ENCODE peak calls at places on chromosomes 1 and 21, in five cellular contexts. Q is HFF-Myc, U is astrocyte of the cerebellum, D is astrocyte, L is epithelial cell of esophagus. H is an unnamed sample.
A peak's percentile ranks its signal among the peaks of the same experiment; 100 is the strongest.

GRCh38 chr1:179706339-179706941 is 36.7 kb upstream of the FAM163A start:
- DNase-seq in L (peak; percentile 67), Q (peak; percentile 47), U (peak; percentile 53), D (peak; percentile 38), H (peak; percentile 77)

GRCh38 chr1:220710333-220710732 is 20.2 kb downstream of the C1orf115 start:
- DNase-seq in U (no peak), Q (no peak), D (no peak), L (no peak), H (no peak)

GRCh38 chr1:62229468-62229867 is 34.8 kb downstream of the L1TD1 start:
- DNase-seq in U (no peak), L (peak; percentile 33), Q (no peak), D (no peak), H (no peak)

GRCh38 chr1:217026506-217026905 is 303.3 kb upstream of the ESRRG start:
- DNase-seq in L (no peak), D (peak; percentile 19), Q (no peak), U (no peak), H (no peak)

GRCh38 chr1:24972257-24973242 is 42.5 kb upstream of the RUNX3 start:
- DNase-seq in L (peak; percentile 71), Q (peak; percentile 33), U (no peak), D (no peak), H (no peak)

GRCh38 chr1:161305872-161306519 is 3.8 kb downstream of the MPZ start:
- DNase-seq in D (peak; percentile 29), L (peak; percentile 81), U (no peak), Q (peak; percentile 5), H (peak; percentile 41)

GRCh38 chr1:62428351-62428750 is 8.5 kb upstream of the USP1 start:
- DNase-seq in U (no peak), L (no peak), D (peak; percentile 42), Q (no peak), H (no peak)

GRCh38 chr1:171204311-171204710 is 19.2 kb downstream of the FMO2 start:
- DNase-seq in U (no peak), D (no peak), L (no peak), Q (no peak), H (no peak)

GRCh38 chr1:8563944-8564537 is 246.1 kb downstream of the SLC45A1 start:
- DNase-seq in U (no peak), Q (no peak), D (no peak), L (no peak), H (no peak)

GRCh38 chr1:243493156-243494129 is 237.6 kb downstream of the SDCCAG8 start:
- DNase-seq in L (no peak), U (no peak), Q (no peak), D (peak; percentile 51), H (peak; percentile 45)

GRCh38 chr1:203200059-203200553 is 13.6 kb upstream of the CHI3L1 start:
- DNase-seq in U (no peak), D (peak; percentile 79), Q (no peak), L (peak; percentile 88), H (peak; percentile 97)

GRCh38 chr21:15224346-15225086 is 159.7 kb upstream of the NRIP1 start:
- DNase-seq in Q (peak; percentile 5), L (peak; percentile 98), U (no peak), D (peak; percentile 93), H (peak; percentile 97)

GRCh38 chr1:155175281-155175926 is 1.8 kb downstream of the TRIM46 start:
- DNase-seq in U (no peak), D (no peak), Q (no peak), L (no peak), H (no peak)

GRCh38 chr1:91502882-91503184 is 2.2 kb downstream of the CDC7 start:
- DNase-seq in Q (no peak), U (peak; percentile 5), D (peak; percentile 24), L (no peak), H (peak; percentile 55)

GRCh38 chr21:41948404-41948895 is 5.4 kb downstream of the C2CD2 start:
- DNase-seq in L (no peak), D (no peak), Q (no peak), U (no peak), H (no peak)

GRCh38 chr1:48066951-48067350 is 69.8 kb upstream of the TRABD2B start:
- DNase-seq in U (no peak), L (no peak), D (no peak), Q (no peak), H (no peak)

GRCh38 chr1:184805667-184806295 is 51.1 kb upstream of the EDEM3 start:
- DNase-seq in L (peak; percentile 88), D (peak; percentile 53), Q (peak; percentile 74), U (peak; percentile 85), H (peak; percentile 91)

GRCh38 chr1:228647523-228648444 is 87.5 kb upstream of the RHOU start:
- DNase-seq in L (peak; percentile 77), U (no peak), D (peak; percentile 13), Q (peak; percentile 48), H (peak; percentile 34)

DNA sequence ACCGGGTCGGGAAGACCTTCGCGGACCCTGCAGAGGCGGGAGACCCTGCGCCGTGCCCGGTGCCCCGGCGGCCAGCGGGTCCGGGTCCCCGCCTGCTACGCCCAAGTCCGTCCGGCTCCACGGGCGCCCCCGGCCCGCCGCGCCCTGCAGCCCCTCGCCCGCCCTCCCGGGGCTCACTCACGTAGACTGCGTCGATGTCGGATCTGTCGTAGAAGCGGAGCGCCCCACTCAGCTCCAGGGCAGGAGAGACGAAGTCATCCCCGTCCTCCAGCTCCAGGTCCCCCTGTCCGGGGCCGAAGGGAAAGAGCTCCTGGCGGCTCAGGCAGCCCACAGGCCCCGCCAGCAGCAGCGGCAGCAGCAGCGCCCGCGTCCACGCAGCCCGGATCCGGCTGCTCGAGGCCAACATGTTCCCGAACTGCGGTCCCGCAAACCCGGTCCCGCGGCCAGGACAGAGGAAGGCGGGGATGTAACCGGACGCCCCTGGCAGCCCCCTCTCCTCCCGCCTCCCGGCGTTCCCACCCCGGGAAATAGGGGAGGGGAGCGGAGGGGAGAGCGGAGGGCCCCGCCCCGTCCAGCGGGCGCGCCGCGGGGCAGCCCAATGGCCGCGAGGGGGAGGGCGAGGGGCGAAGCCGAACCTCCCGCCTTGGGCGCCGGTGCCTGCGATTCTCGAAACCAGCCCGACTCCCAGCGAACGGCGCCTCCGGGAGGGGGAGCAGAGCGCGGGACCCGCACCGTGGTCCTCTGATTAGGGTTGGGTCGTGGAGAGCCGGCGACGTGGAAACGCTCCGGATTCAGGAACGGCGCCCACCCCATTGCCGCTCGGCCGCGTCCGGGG is at the start of gene NID1:
- DNase-seq in Q (no peak), L (peak; percentile 29), U (peak; percentile 27), D (peak; percentile 71), H (peak; percentile 76)
- TF ChIP-seq CTCF in Q (peak; percentile 22), L (peak; percentile 6), U (peak; percentile 25), D (no peak), H (peak; percentile 7)

DNA sequence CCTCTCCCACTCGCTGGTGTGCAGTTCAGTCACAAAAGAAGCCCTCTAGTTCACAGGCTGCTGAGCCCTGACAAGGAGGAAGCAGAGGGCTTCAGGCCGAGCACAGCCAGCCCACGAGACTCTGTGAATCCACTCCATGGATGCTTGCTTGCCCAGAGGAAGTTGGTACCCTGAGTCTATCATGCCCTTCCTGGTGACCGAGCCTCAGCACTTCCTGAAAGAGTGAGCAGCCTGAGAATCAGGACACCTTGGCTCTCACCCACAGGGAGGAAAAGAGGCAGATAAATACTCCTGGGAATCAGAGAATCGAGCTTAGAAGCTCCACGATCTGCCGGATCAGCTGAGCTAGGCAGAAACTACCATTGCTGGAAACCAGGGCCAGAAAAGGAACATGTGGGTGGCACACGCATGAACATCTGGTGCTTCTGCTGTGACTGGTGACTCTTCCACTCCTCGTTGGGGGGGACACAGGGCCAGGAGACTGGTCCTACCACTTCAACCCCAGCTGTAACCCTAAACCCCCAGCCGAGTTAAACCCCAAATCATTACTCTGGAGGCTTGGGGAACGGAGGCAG is 376.3 kb upstream of the CAMK1G start:
- DNase-seq in Q (no peak), D (no peak), L (no peak), U (no peak), H (no peak)
- H3K4me3 ChIP-seq in Q (no peak overlapping the region), D (peak overlapping the region; percentile 55), L (peak overlapping the region; percentile 43), U (no peak overlapping the region), H (peak overlapping the region; percentile 6)

GRCh38 chr1:42453386-42453785 is 2.4 kb downstream of the ZMYND12 start:
- DNase-seq in U (no peak), D (peak; percentile 17), Q (no peak), L (no peak), H (no peak)

GRCh38 chr1:42456754-42457089 is 379 bp downstream of the PPCS start:
- DNase-seq in D (peak; percentile 45), Q (peak; percentile 12), U (no peak), L (peak; percentile 62), H (peak; percentile 61)

GRCh38 chr1:42454409-42454808 is 1.4 kb downstream of the ZMYND12 start:
- DNase-seq in L (no peak), U (no peak), D (no peak), Q (no peak), H (no peak)

GRCh38 chr1:42456010-42456753 is at the start of the genes PPCS and ZMYND12:
- DNase-seq in Q (peak; percentile 50), L (peak; percentile 89), U (peak; percentile 40), D (peak; percentile 85), H (peak; percentile 89)
- TF ChIP-seq CTCF in Q (no peak), L (peak; percentile 5), U (no peak), D (no peak), H (peak; percentile 7)

GRCh38 chr1:54857741-54858665 is 29.0 kb downstream of the DHCR24 start:
- DNase-seq in L (peak; percentile 65), U (peak; percentile 35), D (peak; percentile 87), Q (no peak), H (peak; percentile 71)
- H3K4me3 ChIP-seq in L (no peak overlapping the region), U (no peak overlapping the region), D (no peak overlapping the region), Q (no peak overlapping the region), H (no peak overlapping the region)

DNA sequence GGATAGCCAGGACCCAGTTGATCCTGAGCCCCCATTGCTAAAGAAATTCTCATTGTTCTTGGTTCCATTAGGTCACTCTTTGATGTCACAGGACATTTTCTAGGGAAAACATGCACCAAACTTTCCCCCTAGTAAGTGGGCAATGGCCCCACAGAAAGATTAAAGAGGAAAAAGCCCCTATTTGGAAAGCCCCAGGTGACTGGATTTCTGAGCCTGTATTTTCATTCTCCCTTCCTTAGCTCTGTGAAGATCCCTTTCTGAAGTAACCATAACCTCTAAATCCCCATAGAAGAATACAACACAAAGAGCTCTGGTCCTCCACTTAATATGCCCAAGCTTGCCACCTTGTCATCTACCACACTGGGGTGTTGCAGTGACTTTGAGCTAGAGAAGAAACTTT is 232.3 kb upstream of the FGGY start:
- DNase-seq in D (no peak), Q (no peak), L (no peak), U (no peak), H (no peak)
- TF ChIP-seq CTCF in D (no peak), Q (no peak), L (no peak), U (no peak), H (no peak)

GRCh38 chr1:165241952-165242351 is 114.6 kb downstream of the LMX1A start:
- DNase-seq in U (no peak), L (no peak), Q (no peak), D (no peak), H (no peak)

GRCh38 chr1:165235777-165236285 is 120.7 kb downstream of the LMX1A start:
- DNase-seq in U (no peak), D (no peak), L (no peak), Q (no peak), H (no peak)

GRCh38 chr1:165239873-165240272 is 116.6 kb downstream of the LMX1A start:
- DNase-seq in L (no peak), U (no peak), D (no peak), Q (no peak), H (no peak)

GRCh38 chr1:165240486-165240885 is 116.0 kb downstream of the LMX1A start:
- DNase-seq in D (no peak), L (no peak), Q (no peak), U (no peak), H (no peak)

DNA sequence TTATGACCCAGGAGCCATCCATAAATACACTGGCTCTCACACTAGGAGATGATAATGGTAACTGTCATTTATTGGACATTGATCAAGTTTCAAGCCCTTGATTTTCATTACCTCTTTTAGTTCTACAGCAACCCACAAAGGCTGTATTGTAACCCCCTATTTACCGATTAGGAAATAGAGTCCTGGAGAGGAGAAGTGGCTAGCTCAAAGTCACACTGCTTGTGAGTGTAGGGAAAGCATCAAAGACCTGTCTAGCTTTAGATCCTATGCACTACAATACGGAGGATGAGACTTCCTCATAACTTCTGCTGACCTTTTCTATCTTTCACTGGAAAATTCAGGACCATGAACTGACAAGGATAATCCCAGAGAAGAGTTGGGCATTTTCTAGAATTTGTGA is 115.2 kb downstream of the LMX1A start:
- DNase-seq in Q (no peak), U (no peak), D (no peak), L (no peak), H (no peak)
- H3K4me3 ChIP-seq in Q (no peak overlapping the region), U (no peak overlapping the region), D (no peak overlapping the region), L (no peak overlapping the region), H (no peak overlapping the region)

H was measured in fibroblast of the aortic adventitia.